ENCODE peak calls at places on chromosomes 3 and 15, in six cellular contexts. One of them, this sample, is unnamed.

GRCh38 chr3:102089904-102090492 is 240.7 kb downstream of the NFKBIZ start:
- DNase-seq in astrocyte of the spinal cord: peak
- DNase-seq in progenitor cell of endocrine pancreas: no peak
- DNase-seq in DND-41: no peak
- DNase-seq in fibroblast of lung: peak
- DNase-seq in ovary: no peak
- DNase-seq in this sample: no peak

GRCh38 chr3:194586839-194587238 is 46.4 kb downstream of the TMEM44 start:
- DNase-seq in progenitor cell of endocrine pancreas: no peak
- DNase-seq in DND-41: no peak
- DNase-seq in fibroblast of lung: peak
- DNase-seq in astrocyte of the spinal cord: peak
- DNase-seq in ovary: no peak
- DNase-seq in this sample: peak

GRCh38 chr15:81293728-81294500 is 30.0 kb downstream of the STARD5 start:
- DNase-seq in ovary: no peak
- DNase-seq in DND-41: peak
- DNase-seq in astrocyte of the spinal cord: no peak
- DNase-seq in fibroblast of lung: no peak
- DNase-seq in progenitor cell of endocrine pancreas: no peak
- DNase-seq in this sample: no peak

GRCh38 chr15:88476635-88477038 is 9.1 kb downstream of the MRPS11 start:
- DNase-seq in progenitor cell of endocrine pancreas: no peak
- DNase-seq in astrocyte of the spinal cord: peak
- DNase-seq in DND-41: peak
- DNase-seq in fibroblast of lung: peak
- DNase-seq in ovary: peak
- DNase-seq in this sample: peak

GRCh38 chr3:125644036-125645025 is 49.0 kb upstream of the OSBPL11 start:
- DNase-seq in progenitor cell of endocrine pancreas: no peak
- DNase-seq in fibroblast of lung: no peak
- DNase-seq in astrocyte of the spinal cord: peak
- DNase-seq in ovary: no peak
- DNase-seq in DND-41: no peak
- DNase-seq in this sample: no peak

GRCh38 chr3:38574411-38575278 is 74.8 kb downstream of the SCN5A start:
- DNase-seq in DND-41: no peak
- DNase-seq in astrocyte of the spinal cord: no peak
- DNase-seq in fibroblast of lung: no peak
- DNase-seq in progenitor cell of endocrine pancreas: peak
- DNase-seq in ovary: no peak
- DNase-seq in this sample: no peak

GRCh38 chr3:87307805-87308204 is 31.4 kb upstream of the POU1F1 start:
- DNase-seq in astrocyte of the spinal cord: no peak
- DNase-seq in ovary: no peak
- DNase-seq in fibroblast of lung: no peak
- DNase-seq in DND-41: no peak
- DNase-seq in progenitor cell of endocrine pancreas: no peak
- DNase-seq in this sample: peak

GRCh38 chr3:14031271-14031670 is 93.4 kb downstream of the CHCHD4 start:
- DNase-seq in astrocyte of the spinal cord: peak
- DNase-seq in ovary: no peak
- DNase-seq in fibroblast of lung: no peak
- DNase-seq in DND-41: no peak
- DNase-seq in progenitor cell of endocrine pancreas: no peak
- DNase-seq in this sample: peak

GRCh38 chr15:50542051-50542450 is 4.4 kb downstream of the USP50 start:
- DNase-seq in fibroblast of lung: peak
- DNase-seq in ovary: no peak
- DNase-seq in astrocyte of the spinal cord: no peak
- DNase-seq in DND-41: no peak
- DNase-seq in progenitor cell of endocrine pancreas: no peak
- DNase-seq in this sample: no peak

GRCh38 chr15:82530606-82531379 is 9.5 kb downstream of the RPS17 start:
- DNase-seq in DND-41: peak
- DNase-seq in astrocyte of the spinal cord: peak
- DNase-seq in fibroblast of lung: peak
- DNase-seq in ovary: peak
- DNase-seq in progenitor cell of endocrine pancreas: peak
- DNase-seq in this sample: peak

GRCh38 chr3:299590-300301 is 103.2 kb downstream of the CHL1 start:
- DNase-seq in ovary: no peak
- DNase-seq in fibroblast of lung: no peak
- DNase-seq in progenitor cell of endocrine pancreas: no peak
- DNase-seq in astrocyte of the spinal cord: no peak
- DNase-seq in DND-41: no peak
- DNase-seq in this sample: peak

GRCh38 chr15:32905481-32905880 is 187.7 kb downstream of the GREM1 start:
- DNase-seq in ovary: no peak
- DNase-seq in astrocyte of the spinal cord: no peak
- DNase-seq in fibroblast of lung: no peak
- DNase-seq in DND-41: no peak
- DNase-seq in progenitor cell of endocrine pancreas: no peak
- DNase-seq in this sample: no peak

GRCh38 chr3:12705981-12706380 is 42.1 kb upstream of the RAF1 start:
- DNase-seq in progenitor cell of endocrine pancreas: no peak
- DNase-seq in ovary: no peak
- DNase-seq in fibroblast of lung: peak
- DNase-seq in DND-41: no peak
- DNase-seq in astrocyte of the spinal cord: peak
- DNase-seq in this sample: no peak

GRCh38 chr15:37940886-37941285 is 6.4 kb downstream of the TMCO5A start:
- DNase-seq in DND-41: no peak
- DNase-seq in progenitor cell of endocrine pancreas: no peak
- DNase-seq in ovary: no peak
- DNase-seq in fibroblast of lung: no peak
- DNase-seq in astrocyte of the spinal cord: no peak
- DNase-seq in this sample: peak

GRCh38 chr3:197518794-197519451 is 36.8 kb downstream of the BDH1 start:
- DNase-seq in DND-41: peak
- DNase-seq in fibroblast of lung: no peak
- DNase-seq in progenitor cell of endocrine pancreas: no peak
- DNase-seq in ovary: no peak
- DNase-seq in astrocyte of the spinal cord: no peak
- DNase-seq in this sample: no peak

GRCh38 chr3:177973241-177973840 is 562.9 kb upstream of the KCNMB2 start:
- DNase-seq in astrocyte of the spinal cord: peak
- DNase-seq in DND-41: no peak
- DNase-seq in fibroblast of lung: peak
- DNase-seq in ovary: no peak
- DNase-seq in progenitor cell of endocrine pancreas: no peak
- DNase-seq in this sample: peak

DNA sequence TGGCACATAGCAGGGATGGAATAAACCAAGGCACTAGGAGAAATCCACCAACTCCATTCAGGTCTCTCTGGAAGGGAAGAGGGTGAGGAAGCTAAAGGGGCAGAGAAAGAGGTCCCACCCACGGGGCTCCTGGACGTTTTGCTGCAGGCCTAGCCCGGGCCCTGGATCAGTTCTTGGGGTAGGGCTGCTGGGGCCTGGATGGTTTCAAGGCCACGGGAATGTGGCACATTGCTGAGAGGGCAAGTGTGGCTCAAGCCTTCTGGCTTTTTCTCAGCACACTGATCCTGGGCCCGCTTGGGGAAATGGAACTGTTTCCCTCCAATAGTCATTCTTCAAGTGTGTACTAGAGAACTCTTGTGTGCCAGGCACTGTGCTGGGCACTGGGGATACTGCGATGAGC is 24.0 kb downstream of the EPHB3 start:
- DNase-seq in progenitor cell of endocrine pancreas: no peak
- DNase-seq in ovary: no peak
- DNase-seq in astrocyte of the spinal cord: no peak
- DNase-seq in DND-41: no peak
- DNase-seq in fibroblast of lung: no peak
- DNase-seq in this sample: no peak
- TF ChIP-seq CTCF in progenitor cell of endocrine pancreas: no peak
- TF ChIP-seq CTCF in ovary: no peak
- TF ChIP-seq CTCF in astrocyte of the spinal cord: no peak
- TF ChIP-seq CTCF in DND-41: no peak
- TF ChIP-seq CTCF in fibroblast of lung: no peak
- TF ChIP-seq CTCF in this sample: no peak

GRCh38 chr15:71136159-71137137 is 21.2 kb downstream of the THSD4 start:
- DNase-seq in DND-41: no peak
- DNase-seq in fibroblast of lung: peak
- DNase-seq in ovary: no peak
- DNase-seq in progenitor cell of endocrine pancreas: no peak
- DNase-seq in astrocyte of the spinal cord: peak
- DNase-seq in this sample: peak
- TF ChIP-seq CTCF in DND-41: no peak
- TF ChIP-seq CTCF in fibroblast of lung: no peak
- TF ChIP-seq CTCF in ovary: no peak
- TF ChIP-seq CTCF in progenitor cell of endocrine pancreas: no peak
- TF ChIP-seq CTCF in astrocyte of the spinal cord: peak
- TF ChIP-seq CTCF in this sample: peak

DNA sequence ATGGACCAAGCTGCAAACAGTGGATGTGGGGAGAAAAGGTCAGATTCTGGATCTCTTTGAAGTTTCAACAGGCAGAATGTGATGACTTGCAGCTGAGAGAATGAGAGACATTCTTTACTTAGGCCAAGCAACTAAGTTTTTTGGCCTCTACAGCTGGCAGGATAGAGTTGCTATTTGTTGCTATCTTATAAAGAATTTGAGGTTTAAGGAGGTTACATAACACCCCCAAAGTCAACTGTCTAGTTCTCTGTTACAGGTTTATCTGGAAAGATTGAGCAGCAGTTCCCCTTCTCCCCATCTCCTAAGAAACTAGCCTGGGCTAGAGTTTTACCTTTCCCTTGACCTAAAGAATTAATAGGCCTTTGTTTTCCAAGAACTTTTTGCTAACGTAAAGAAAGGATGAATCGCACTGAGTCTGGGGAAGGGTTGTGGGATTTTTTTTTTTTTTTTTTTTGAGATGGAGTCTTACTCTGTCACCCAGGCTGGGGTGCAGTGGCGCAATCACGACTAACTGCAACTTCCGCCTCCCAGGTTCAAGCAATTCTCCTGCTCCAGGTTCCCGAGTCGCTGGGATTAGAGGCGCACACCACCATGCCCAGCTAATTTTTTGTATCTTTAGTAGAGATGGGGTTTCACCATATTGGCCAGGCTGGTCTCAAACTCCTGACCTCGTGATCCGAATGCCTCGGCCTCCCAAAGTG is 26.6 kb upstream of the SLMAP start:
- DNase-seq in fibroblast of lung: peak
- DNase-seq in DND-41: no peak
- DNase-seq in astrocyte of the spinal cord: peak
- DNase-seq in ovary: no peak
- DNase-seq in progenitor cell of endocrine pancreas: no peak
- DNase-seq in this sample: no peak
- TF ChIP-seq CTCF in fibroblast of lung: no peak
- TF ChIP-seq CTCF in DND-41: no peak
- TF ChIP-seq CTCF in astrocyte of the spinal cord: no peak
- TF ChIP-seq CTCF in ovary: no peak
- TF ChIP-seq CTCF in progenitor cell of endocrine pancreas: no peak
- TF ChIP-seq CTCF in this sample: no peak

GRCh38 chr3:31462050-31462569 is 70.6 kb upstream of the STT3B start:
- DNase-seq in DND-41: peak
- DNase-seq in fibroblast of lung: no peak
- DNase-seq in astrocyte of the spinal cord: no peak
- DNase-seq in progenitor cell of endocrine pancreas: no peak
- DNase-seq in ovary: no peak
- DNase-seq in this sample: peak
- TF ChIP-seq CTCF in DND-41: peak
- TF ChIP-seq CTCF in fibroblast of lung: no peak
- TF ChIP-seq CTCF in astrocyte of the spinal cord: no peak
- TF ChIP-seq CTCF in progenitor cell of endocrine pancreas: no peak
- TF ChIP-seq CTCF in ovary: no peak
- TF ChIP-seq CTCF in this sample: no peak

GRCh38 chr15:84981054-84981710 is 474 bp upstream of the PDE8A start:
- DNase-seq in astrocyte of the spinal cord: peak
- DNase-seq in ovary: peak
- DNase-seq in progenitor cell of endocrine pancreas: peak
- DNase-seq in DND-41: peak
- DNase-seq in fibroblast of lung: peak
- DNase-seq in this sample: peak

GRCh38 chr15:84980196-84981053 is 1.2 kb upstream of the PDE8A start:
- DNase-seq in astrocyte of the spinal cord: peak
- DNase-seq in fibroblast of lung: peak
- DNase-seq in DND-41: peak
- DNase-seq in progenitor cell of endocrine pancreas: peak
- DNase-seq in ovary: peak
- DNase-seq in this sample: peak

GRCh38 chr15:84982301-84982920 is 755 bp downstream of the PDE8A start:
- DNase-seq in DND-41: no peak
- DNase-seq in ovary: peak
- DNase-seq in astrocyte of the spinal cord: no peak
- DNase-seq in progenitor cell of endocrine pancreas: no peak
- DNase-seq in fibroblast of lung: peak
- DNase-seq in this sample: peak

GRCh38 chr15:84983299-84983698 is 1.6 kb downstream of the PDE8A start:
- DNase-seq in astrocyte of the spinal cord: no peak
- DNase-seq in progenitor cell of endocrine pancreas: no peak
- DNase-seq in DND-41: no peak
- DNase-seq in ovary: no peak
- DNase-seq in fibroblast of lung: no peak
- DNase-seq in this sample: no peak

GRCh38 chr15:84981711-84982300 is at the start of gene PDE8A:
- DNase-seq in ovary: peak
- DNase-seq in DND-41: no peak
- DNase-seq in progenitor cell of endocrine pancreas: peak
- DNase-seq in astrocyte of the spinal cord: no peak
- DNase-seq in fibroblast of lung: peak
- DNase-seq in this sample: peak
- TF ChIP-seq CTCF in ovary: peak
- TF ChIP-seq CTCF in DND-41: no peak
- TF ChIP-seq CTCF in progenitor cell of endocrine pancreas: peak
- TF ChIP-seq CTCF in astrocyte of the spinal cord: no peak
- TF ChIP-seq CTCF in fibroblast of lung: no peak
- TF ChIP-seq CTCF in this sample: no peak

GRCh38 chr3:59443618-59444292 is 393.9 kb upstream of the CFAP20DC start:
- DNase-seq in astrocyte of the spinal cord: no peak
- DNase-seq in DND-41: no peak
- DNase-seq in fibroblast of lung: no peak
- DNase-seq in ovary: no peak
- DNase-seq in progenitor cell of endocrine pancreas: no peak
- DNase-seq in this sample: peak
- TF ChIP-seq CTCF in astrocyte of the spinal cord: no peak
- TF ChIP-seq CTCF in DND-41: no peak
- TF ChIP-seq CTCF in fibroblast of lung: no peak
- TF ChIP-seq CTCF in ovary: no peak
- TF ChIP-seq CTCF in progenitor cell of endocrine pancreas: no peak
- TF ChIP-seq CTCF in this sample: no peak

GRCh38 chr3:167732313-167733065 is 2.2 kb downstream of the PDCD10 start:
- DNase-seq in progenitor cell of endocrine pancreas: no peak
- DNase-seq in DND-41: no peak
- DNase-seq in fibroblast of lung: no peak
- DNase-seq in ovary: no peak
- DNase-seq in astrocyte of the spinal cord: no peak
- DNase-seq in this sample: peak

GRCh38 chr3:167736264-167736787 is 805 bp downstream of the SERPINI1 start:
- DNase-seq in fibroblast of lung: no peak
- DNase-seq in astrocyte of the spinal cord: no peak
- DNase-seq in progenitor cell of endocrine pancreas: no peak
- DNase-seq in DND-41: no peak
- DNase-seq in ovary: no peak
- DNase-seq in this sample: no peak

GRCh38 chr3:167733961-167734497 is 663 bp downstream of the PDCD10 start:
- DNase-seq in astrocyte of the spinal cord: peak
- DNase-seq in fibroblast of lung: peak
- DNase-seq in progenitor cell of endocrine pancreas: no peak
- DNase-seq in ovary: no peak
- DNase-seq in DND-41: no peak
- DNase-seq in this sample: peak

GRCh38 chr3:167735233-167736107 is at the start of gene SERPINI1:
- DNase-seq in fibroblast of lung: peak
- DNase-seq in DND-41: peak
- DNase-seq in progenitor cell of endocrine pancreas: peak
- DNase-seq in astrocyte of the spinal cord: peak
- DNase-seq in ovary: peak
- DNase-seq in this sample: peak

GRCh38 chr3:167734498-167735232 is at the start of gene PDCD10:
- DNase-seq in DND-41: peak
- DNase-seq in fibroblast of lung: peak
- DNase-seq in astrocyte of the spinal cord: peak
- DNase-seq in progenitor cell of endocrine pancreas: peak
- DNase-seq in ovary: peak
- DNase-seq in this sample: peak
- TF ChIP-seq CTCF in DND-41: no peak
- TF ChIP-seq CTCF in fibroblast of lung: no peak
- TF ChIP-seq CTCF in astrocyte of the spinal cord: no peak
- TF ChIP-seq CTCF in progenitor cell of endocrine pancreas: peak
- TF ChIP-seq CTCF in ovary: no peak
- TF ChIP-seq CTCF in this sample: peak

This sample was measured in epithelial cell of esophagus.